ENCODE peak calls at places on chromosome 18, in seven cellular contexts. N is endothelial cell of umbilical vein, Y is adrenal gland, W is HepG2, B is tibial nerve, H is upper lobe of left lung, K is spleen. J is an unnamed sample.

GRCh38 chr18:59834267-59834666 is 65.5 kb upstream of the PMAIP1 start:
- DNase-seq in N (no peak), Y (no peak), W (no peak), B (no peak), H (no peak), K (no peak), J (no peak)

GRCh38 chr18:27665264-27665799 is 480.2 kb upstream of the CHST9 start:
- DNase-seq in N (no peak), Y (no peak), W (no peak), B (no peak), H (no peak), K (no peak), J (no peak)

GRCh38 chr18:45275367-45276113 is 339.7 kb upstream of the SLC14A2 start:
- DNase-seq in N (peak), Y (no peak), W (peak), B (no peak), H (no peak), K (no peak), J (no peak)

GRCh38 chr18:8828300-8828699 is 122.9 kb downstream of the MTCL1 start:
- DNase-seq in N (no peak), Y (no peak), W (no peak), B (no peak), H (no peak), K (no peak), J (no peak)

GRCh38 chr18:36326771-36327170 is 29.3 kb downstream of the FHOD3 start:
- DNase-seq in N (no peak), Y (peak), W (no peak), B (no peak), H (no peak), K (no peak), J (no peak)

GRCh38 chr18:68847219-68847860 is 49.5 kb downstream of the CCDC102B start:
- DNase-seq in N (peak), Y (no peak), W (peak), B (no peak), H (no peak), K (no peak), J (no peak)

GRCh38 chr18:73741946-73742345 is 405.7 kb downstream of the FBXO15 start:
- DNase-seq in N (no peak), Y (no peak), W (no peak), B (no peak), H (no peak), K (no peak), J (no peak)

GRCh38 chr18:49611316-49611715 is 49.5 kb downstream of the LIPG start:
- DNase-seq in N (no peak), Y (no peak), W (no peak), B (no peak), H (no peak), K (no peak), J (no peak)

GRCh38 chr18:50982802-50983179 is 15.0 kb downstream of the ELAC1 start:
- DNase-seq in N (no peak), Y (no peak), W (no peak), B (no peak), H (no peak), K (no peak), J (no peak)

GRCh38 chr18:45755936-45756335 is 32.0 kb downstream of the SLC14A1 start:
- DNase-seq in N (peak), Y (peak), W (no peak), B (no peak), H (no peak), K (no peak), J (no peak)

GRCh38 chr18:9985641-9986040 is 71.8 kb downstream of the VAPA start:
- DNase-seq in N (no peak), Y (no peak), W (no peak), B (no peak), H (no peak), K (no peak), J (no peak)

GRCh38 chr18:49566985-49567384 is 5.1 kb downstream of the LIPG start:
- DNase-seq in N (no peak), Y (no peak), W (no peak), B (no peak), H (no peak), K (no peak), J (no peak)

GRCh38 chr18:50011813-50012445 is 183.0 kb downstream of the MYO5B start:
- DNase-seq in N (no peak), Y (no peak), W (peak), B (no peak), H (no peak), K (no peak), J (no peak)

GRCh38 chr18:13558132-13558531 is 168.2 kb downstream of the FAM210A start:
- DNase-seq in N (peak), Y (no peak), W (peak), B (no peak), H (no peak), K (no peak), J (no peak)

GRCh38 chr18:40534748-40535147 is 1420.3 kb upstream of the PIK3C3 start:
- DNase-seq in N (no peak), Y (no peak), W (no peak), B (no peak), H (no peak), K (no peak), J (no peak)

GRCh38 chr18:36899289-36899688 is 70.4 kb downstream of the KIAA1328 start:
- DNase-seq in N (no peak), Y (no peak), W (peak), B (no peak), H (no peak), K (no peak), J (no peak)

GRCh38 chr18:73827801-73828200 is 319.8 kb downstream of the FBXO15 start:
- DNase-seq in N (no peak), Y (no peak), W (no peak), B (no peak), H (no peak), K (no peak), J (no peak)

GRCh38 chr18:49510393-49511115 is 23.5 kb upstream of the C18orf32 start:
- DNase-seq in N (peak), Y (peak), W (no peak), B (no peak), H (no peak), K (no peak), J (no peak)

GRCh38 chr18:23479829-23480505 is 23.3 kb upstream of the RMC1 start:
- DNase-seq in N (no peak), Y (no peak), W (no peak), B (no peak), H (no peak), K (no peak), J (no peak)

GRCh38 chr18:75926811-75927210 is 499.3 kb upstream of the SMIM21 start:
- DNase-seq in N (no peak), Y (no peak), W (no peak), B (no peak), H (no peak), K (no peak), J (no peak)

GRCh38 chr18:26637983-26638382 is 89.6 kb upstream of the KCTD1 start:
- DNase-seq in N (no peak), Y (no peak), W (no peak), B (no peak), H (no peak), K (no peak), J (no peak)

GRCh38 chr18:24009651-24010333 is 4.8 kb upstream of the TTC39C start:
- DNase-seq in N (no peak), Y (no peak), W (no peak), B (no peak), H (no peak), K (no peak), J (no peak)

GRCh38 chr18:54740146-54740844 is 88.0 kb upstream of the RAB27B start:
- DNase-seq in N (peak), Y (no peak), W (no peak), B (no peak), H (no peak), K (no peak), J (no peak)

GRCh38 chr18:33755918-33756590 is 178.0 kb downstream of the ASXL3 start:
- DNase-seq in N (peak), Y (no peak), W (no peak), B (no peak), H (no peak), K (no peak), J (no peak)

GRCh38 chr18:14189858-14190257 is 57.6 kb upstream of the ZNF519 start:
- DNase-seq in N (peak), Y (no peak), W (peak), B (no peak), H (no peak), K (no peak), J (no peak)

GRCh38 chr18:9775172-9775571 is 67.1 kb downstream of the RAB31 start:
- DNase-seq in N (no peak), Y (no peak), W (no peak), B (no peak), H (no peak), K (no peak), J (no peak)

GRCh38 chr18:30359521-30359920 is 683.0 kb downstream of the DSC3 start:
- DNase-seq in N (no peak), Y (no peak), W (no peak), B (no peak), H (no peak), K (no peak), J (no peak)

GRCh38 chr18:8050616-8051314 is 483.6 kb downstream of the PTPRM start:
- DNase-seq in N (no peak), Y (no peak), W (no peak), B (no peak), H (no peak), K (no peak), J (no peak)

GRCh38 chr18:46856975-46857374 is 60.3 kb downstream of the PIAS2 start:
- DNase-seq in N (no peak), Y (no peak), W (no peak), B (no peak), H (no peak), K (no peak), J (no peak)

GRCh38 chr18:364221-364620 is 96.4 kb upstream of the THOC1 start:
- DNase-seq in N (no peak), Y (no peak), W (no peak), B (no peak), H (no peak), K (no peak), J (no peak)

GRCh38 chr18:68909579-68909978 is 111.7 kb downstream of the CCDC102B start:
- DNase-seq in N (no peak), Y (no peak), W (no peak), B (no peak), H (no peak), K (no peak), J (no peak)

GRCh38 chr18:68418881-68419280 is 296.0 kb downstream of the TMX3 start:
- DNase-seq in N (no peak), Y (no peak), W (no peak), B (no peak), H (no peak), K (no peak), J (no peak)

GRCh38 chr18:39799010-39799409 is 2156.0 kb upstream of the PIK3C3 start:
- DNase-seq in N (peak), Y (no peak), W (no peak), B (no peak), H (no peak), K (no peak), J (no peak)

DNA sequence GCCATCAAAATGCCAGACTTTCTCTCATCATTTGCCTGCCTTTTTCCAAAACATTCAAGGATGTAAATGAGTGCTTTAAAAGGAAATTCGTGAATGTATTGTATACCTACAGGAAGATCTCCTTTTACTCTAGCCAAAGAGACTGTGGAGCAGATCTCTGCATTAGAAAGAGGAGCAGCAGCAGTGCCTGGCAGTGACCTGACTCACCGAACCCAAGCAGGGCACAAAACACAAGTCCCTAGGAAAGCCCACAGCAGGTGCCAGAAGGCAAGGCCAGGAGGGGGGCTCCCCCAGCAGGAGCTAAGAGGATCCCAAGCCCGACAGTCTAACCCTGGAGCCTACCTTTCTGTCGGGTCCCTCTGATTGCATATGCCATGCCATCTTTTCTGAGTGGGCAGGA is 47.9 kb downstream of the L3MBTL4 start:
- DNase-seq in N (no peak), Y (no peak), W (no peak), B (no peak), H (no peak), K (no peak), J (no peak)
- TF ChIP-seq POLR2A in N (no peak), Y (no peak), W (no peak), B (no peak), H (no peak), K (no peak), J (no peak)

GRCh38 chr18:78213365-78213994 is 766.1 kb upstream of the SALL3 start:
- DNase-seq in N (no peak), Y (no peak), W (no peak), B (no peak), H (peak), K (no peak), J (no peak)
- TF ChIP-seq POLR2A in N (no peak), Y (no peak), W (no peak), B (no peak), H (no peak), K (no peak), J (no peak)

GRCh38 chr18:32091325-32091723 is 350 bp upstream of the RNF138 start:
- DNase-seq in N (no peak), Y (no peak), W (no peak), B (no peak), H (no peak), K (no peak), J (no peak)

GRCh38 chr18:32093106-32093511 is 1.4 kb downstream of the RNF138 start:
- DNase-seq in N (peak), Y (peak), W (peak), B (no peak), H (peak), K (no peak), J (peak)

GRCh38 chr18:32092422-32093105 is 890 bp downstream of the RNF138 start:
- DNase-seq in N (peak), Y (peak), W (peak), B (peak), H (peak), K (peak), J (peak)

GRCh38 chr18:32093523-32093922 is 1.8 kb downstream of the RNF138 start:
- DNase-seq in N (no peak), Y (no peak), W (peak), B (no peak), H (no peak), K (no peak), J (no peak)

DNA sequence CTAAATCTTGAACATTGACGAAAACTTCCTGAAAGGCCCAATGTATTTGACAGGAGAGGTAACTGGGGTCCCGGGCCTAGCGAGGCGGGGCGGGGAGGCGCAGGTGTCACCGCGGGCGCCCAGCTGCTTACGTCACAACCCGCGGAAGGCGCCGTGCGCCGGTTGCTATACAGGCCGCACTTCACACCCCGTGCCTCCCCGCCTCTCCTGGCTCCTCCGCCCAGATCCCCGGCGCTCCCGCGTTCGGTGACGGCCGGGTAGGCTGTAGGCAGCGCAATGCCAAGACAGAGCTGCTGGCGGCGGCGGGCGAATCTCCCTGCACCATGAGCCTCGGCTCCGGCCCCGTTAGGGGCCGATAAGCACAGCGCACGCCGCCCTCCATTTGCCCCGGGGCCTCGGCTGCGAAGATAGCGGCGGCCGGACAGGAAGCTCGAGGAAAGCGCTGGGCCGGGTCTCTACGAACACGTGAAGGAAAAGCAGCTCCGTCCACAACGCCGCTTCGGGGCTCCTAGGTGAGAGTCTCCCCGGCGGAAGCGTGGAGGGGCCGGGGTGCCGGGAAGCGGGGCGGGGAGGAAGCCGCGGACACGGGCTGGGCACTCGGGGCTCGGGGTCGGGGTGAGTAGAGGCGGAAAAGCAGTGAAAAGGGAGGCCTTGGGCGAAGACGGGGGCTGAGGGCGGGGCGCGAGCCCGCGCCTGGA is at the start of gene RNF138:
- DNase-seq in N (peak), Y (peak), W (peak), B (peak), H (peak), K (peak), J (peak)
- TF ChIP-seq POLR2A in N (peak), Y (peak), W (peak), B (peak), H (peak), K (peak), J (peak)

GRCh38 chr18:79521806-79522205 is 126.1 kb downstream of the NFATC1 start:
- DNase-seq in N (no peak), Y (peak), W (no peak), B (no peak), H (no peak), K (no peak), J (no peak)

GRCh38 chr18:79524181-79525078 is 128.7 kb downstream of the NFATC1 start:
- DNase-seq in N (no peak), Y (peak), W (no peak), B (peak), H (peak), K (peak), J (peak)

GRCh38 chr18:79523221-79523737 is 127.5 kb downstream of the NFATC1 start:
- DNase-seq in N (no peak), Y (no peak), W (no peak), B (no peak), H (no peak), K (peak), J (no peak)

GRCh38 chr18:79522451-79523220 is 126.9 kb downstream of the NFATC1 start:
- DNase-seq in N (no peak), Y (no peak), W (no peak), B (no peak), H (no peak), K (peak), J (no peak)

GRCh38 chr18:79523738-79524180 is 128.0 kb downstream of the NFATC1 start:
- DNase-seq in N (no peak), Y (no peak), W (no peak), B (no peak), H (no peak), K (peak), J (no peak)
- TF ChIP-seq POLR2A in N (no peak), Y (no peak), W (no peak), B (no peak), H (no peak), K (no peak), J (no peak)

GRCh38 chr18:42742474-42742873 is 373.0 kb downstream of the RIT2 start:
- DNase-seq in N (no peak), Y (no peak), W (no peak), B (no peak), H (no peak), K (no peak), J (no peak)

GRCh38 chr18:42745171-42745570 is 370.3 kb downstream of the RIT2 start:
- DNase-seq in N (no peak), Y (no peak), W (no peak), B (no peak), H (no peak), K (no peak), J (no peak)

GRCh38 chr18:42745931-42746330 is 369.6 kb downstream of the RIT2 start:
- DNase-seq in N (no peak), Y (no peak), W (no peak), B (no peak), H (no peak), K (no peak), J (no peak)

GRCh38 chr18:42746794-42747193 is 368.7 kb downstream of the RIT2 start:
- DNase-seq in N (no peak), Y (no peak), W (no peak), B (no peak), H (no peak), K (no peak), J (no peak)

DNA sequence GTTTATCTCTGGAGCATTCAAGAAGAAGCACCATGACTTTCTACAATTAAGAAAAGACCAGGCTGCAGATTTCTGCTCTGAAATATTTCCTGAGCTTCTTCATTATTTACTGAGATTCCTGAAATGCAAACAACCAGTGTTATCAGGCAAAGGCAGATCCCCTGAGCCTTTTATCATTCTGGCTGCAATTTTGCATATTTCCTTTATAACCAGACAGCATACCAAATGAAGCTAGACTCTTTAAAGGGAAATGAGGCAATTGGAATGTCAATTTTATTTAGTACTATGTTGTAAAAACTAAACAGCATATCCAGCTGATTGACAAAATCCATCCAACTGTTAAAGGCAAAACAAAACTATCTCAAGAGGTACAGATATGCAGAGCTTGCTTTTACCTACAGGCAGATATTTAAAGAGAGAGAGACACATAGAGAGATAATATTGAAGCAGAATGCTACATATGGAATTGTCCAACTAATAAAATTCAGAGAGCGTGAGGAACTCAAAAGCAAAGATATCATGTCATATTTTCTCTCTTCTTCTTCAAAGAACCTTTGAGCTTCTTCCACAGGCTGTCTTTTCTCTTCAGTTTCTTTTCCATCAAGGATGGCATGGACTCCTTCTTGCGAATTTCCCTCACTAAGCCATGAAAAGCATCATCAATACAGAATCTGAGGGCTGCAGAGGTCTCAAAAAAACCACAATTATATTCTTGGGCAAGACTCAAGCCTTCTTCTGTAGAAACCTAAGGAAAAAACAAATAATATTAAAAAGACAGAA is 372.3 kb downstream of the RIT2 start:
- DNase-seq in N (no peak), Y (no peak), W (no peak), B (no peak), H (no peak), K (no peak), J (no peak)
- TF ChIP-seq POLR2A in N (no peak), Y (no peak), W (no peak), B (no peak), H (no peak), K (no peak), J (no peak)

DNA sequence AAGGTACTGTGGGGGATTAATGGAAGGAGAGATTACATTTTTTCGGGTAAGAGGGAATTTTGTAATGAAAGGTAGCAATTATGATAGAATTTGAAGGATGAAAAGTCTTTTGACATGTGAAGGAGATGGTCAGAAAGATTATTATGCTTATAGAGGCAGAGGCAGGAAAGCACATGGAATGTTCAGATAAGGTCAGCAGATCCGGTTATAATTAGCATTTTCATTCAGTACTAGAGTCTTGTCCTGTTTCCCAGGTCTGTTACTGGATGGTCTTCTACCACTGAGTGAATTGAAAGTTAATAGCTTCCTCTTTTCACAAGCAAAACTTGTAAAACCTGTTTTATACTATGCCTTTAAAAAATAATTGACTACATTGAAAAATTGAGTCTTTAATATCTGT is 116.9 kb downstream of the PHLPP1 start:
- DNase-seq in N (peak), Y (no peak), W (no peak), B (no peak), H (no peak), K (no peak), J (no peak)
- TF ChIP-seq POLR2A in N (no peak), Y (no peak), W (no peak), B (no peak), H (no peak), K (no peak), J (no peak)